ENCODE peak calls at places on chromosomes 5 and 9, in six cellular contexts. One of them, this sample, is unnamed.

GRCh38 chr9:109010676-109011655 is 2.3 kb downstream of the CTNNAL1 start:
- DNase-seq in cerebellum: no peak
- DNase-seq in left lung: peak
- DNase-seq in iris pigment epithelial cell: peak
- DNase-seq in B cell: no peak
- DNase-seq in A673: peak
- DNase-seq in this sample: peak

GRCh38 chr5:115366223-115366622 is 69.8 kb upstream of the CCDC112 start:
- DNase-seq in cerebellum: no peak
- DNase-seq in left lung: no peak
- DNase-seq in A673: peak
- DNase-seq in B cell: no peak
- DNase-seq in iris pigment epithelial cell: peak
- DNase-seq in this sample: peak

GRCh38 chr9:19440823-19441580 is 32.2 kb downstream of the ACER2 start:
- DNase-seq in iris pigment epithelial cell: peak
- DNase-seq in B cell: no peak
- DNase-seq in A673: no peak
- DNase-seq in left lung: no peak
- DNase-seq in cerebellum: no peak
- DNase-seq in this sample: no peak

GRCh38 chr5:11334404-11334803 is 569.8 kb downstream of the CTNND2 start:
- DNase-seq in cerebellum: no peak
- DNase-seq in left lung: no peak
- DNase-seq in A673: no peak
- DNase-seq in iris pigment epithelial cell: no peak
- DNase-seq in B cell: no peak
- DNase-seq in this sample: no peak

GRCh38 chr5:60372786-60373185 is 327.2 kb downstream of the DEPDC1B start:
- DNase-seq in iris pigment epithelial cell: no peak
- DNase-seq in A673: no peak
- DNase-seq in left lung: no peak
- DNase-seq in cerebellum: no peak
- DNase-seq in B cell: no peak
- DNase-seq in this sample: peak

GRCh38 chr5:36763454-36763853 is 113.1 kb upstream of the NIPBL start:
- DNase-seq in cerebellum: no peak
- DNase-seq in iris pigment epithelial cell: no peak
- DNase-seq in left lung: no peak
- DNase-seq in B cell: no peak
- DNase-seq in A673: no peak
- DNase-seq in this sample: no peak

GRCh38 chr9:13386935-13387667 is 107.6 kb upstream of the MPDZ start:
- DNase-seq in left lung: no peak
- DNase-seq in iris pigment epithelial cell: peak
- DNase-seq in A673: no peak
- DNase-seq in B cell: no peak
- DNase-seq in cerebellum: no peak
- DNase-seq in this sample: no peak

GRCh38 chr5:55638455-55638854 is 73.7 kb downstream of the SLC38A9 start:
- DNase-seq in cerebellum: no peak
- DNase-seq in iris pigment epithelial cell: peak
- DNase-seq in A673: no peak
- DNase-seq in left lung: no peak
- DNase-seq in B cell: no peak
- DNase-seq in this sample: no peak

GRCh38 chr5:99900302-99900811 is 634.8 kb upstream of the FAM174A start:
- DNase-seq in cerebellum: no peak
- DNase-seq in B cell: no peak
- DNase-seq in A673: peak
- DNase-seq in left lung: no peak
- DNase-seq in iris pigment epithelial cell: peak
- DNase-seq in this sample: peak

GRCh38 chr9:18473551-18474279 is at the start of gene ADAMTSL1:
- DNase-seq in left lung: no peak
- DNase-seq in cerebellum: peak
- DNase-seq in B cell: no peak
- DNase-seq in iris pigment epithelial cell: peak
- DNase-seq in A673: peak
- DNase-seq in this sample: no peak

GRCh38 chr9:104572612-104573011 is 3.6 kb downstream of the OR13C8 start:
- DNase-seq in B cell: no peak
- DNase-seq in iris pigment epithelial cell: no peak
- DNase-seq in left lung: no peak
- DNase-seq in cerebellum: no peak
- DNase-seq in A673: no peak
- DNase-seq in this sample: no peak

GRCh38 chr9:96844040-96844439 is 10.3 kb downstream of the ZNF782 start:
- DNase-seq in cerebellum: no peak
- DNase-seq in B cell: no peak
- DNase-seq in iris pigment epithelial cell: no peak
- DNase-seq in left lung: no peak
- DNase-seq in A673: no peak
- DNase-seq in this sample: no peak

GRCh38 chr5:147661576-147661975 is 121.0 kb downstream of the JAKMIP2 start:
- DNase-seq in left lung: no peak
- DNase-seq in A673: peak
- DNase-seq in iris pigment epithelial cell: peak
- DNase-seq in B cell: no peak
- DNase-seq in cerebellum: no peak
- DNase-seq in this sample: no peak

GRCh38 chr5:74326571-74327338 is 313.8 kb downstream of the ENC1 start:
- DNase-seq in cerebellum: no peak
- DNase-seq in B cell: no peak
- DNase-seq in A673: peak
- DNase-seq in left lung: peak
- DNase-seq in iris pigment epithelial cell: peak
- DNase-seq in this sample: peak

GRCh38 chr9:96617439-96618185 is 2.0 kb downstream of the CDC14B start:
- DNase-seq in B cell: no peak
- DNase-seq in cerebellum: no peak
- DNase-seq in left lung: no peak
- DNase-seq in A673: no peak
- DNase-seq in iris pigment epithelial cell: no peak
- DNase-seq in this sample: no peak

GRCh38 chr5:43020294-43020711 is 19.8 kb downstream of the ANXA2R start:
- DNase-seq in iris pigment epithelial cell: peak
- DNase-seq in B cell: no peak
- DNase-seq in left lung: no peak
- DNase-seq in cerebellum: no peak
- DNase-seq in A673: no peak
- DNase-seq in this sample: no peak

GRCh38 chr5:16784843-16785791 is 151.0 kb downstream of the MYO10 start:
- DNase-seq in left lung: no peak
- DNase-seq in iris pigment epithelial cell: peak
- DNase-seq in cerebellum: no peak
- DNase-seq in B cell: no peak
- DNase-seq in A673: no peak
- DNase-seq in this sample: no peak

GRCh38 chr5:1368236-1368635 is 23.3 kb upstream of the CLPTM1L start:
- DNase-seq in A673: no peak
- DNase-seq in left lung: no peak
- DNase-seq in B cell: no peak
- DNase-seq in iris pigment epithelial cell: no peak
- DNase-seq in cerebellum: no peak
- DNase-seq in this sample: no peak

GRCh38 chr9:36210722-36211121 is 20.0 kb downstream of the CLTA start:
- DNase-seq in cerebellum: no peak
- DNase-seq in A673: no peak
- DNase-seq in B cell: no peak
- DNase-seq in left lung: no peak
- DNase-seq in iris pigment epithelial cell: no peak
- DNase-seq in this sample: no peak

GRCh38 chr9:110278080-110278707 is 21.9 kb upstream of the TXN start:
- DNase-seq in left lung: no peak
- DNase-seq in B cell: no peak
- DNase-seq in cerebellum: no peak
- DNase-seq in A673: no peak
- DNase-seq in iris pigment epithelial cell: no peak
- DNase-seq in this sample: peak

GRCh38 chr9:33633621-33634020 is 109.6 kb downstream of the ANKRD18B start:
- DNase-seq in A673: no peak
- DNase-seq in left lung: no peak
- DNase-seq in B cell: no peak
- DNase-seq in iris pigment epithelial cell: no peak
- DNase-seq in cerebellum: no peak
- DNase-seq in this sample: no peak

GRCh38 chr5:78518365-78519197 is 130.0 kb downstream of the LHFPL2 start:
- DNase-seq in B cell: no peak
- DNase-seq in cerebellum: no peak
- DNase-seq in left lung: peak
- DNase-seq in A673: no peak
- DNase-seq in iris pigment epithelial cell: peak
- DNase-seq in this sample: peak

GRCh38 chr5:174188300-174188699 is 142.8 kb downstream of the NSG2 start:
- DNase-seq in cerebellum: no peak
- DNase-seq in iris pigment epithelial cell: no peak
- DNase-seq in left lung: no peak
- DNase-seq in A673: no peak
- DNase-seq in B cell: no peak
- DNase-seq in this sample: no peak

GRCh38 chr5:143258559-143259253 is 144.8 kb downstream of the NR3C1 start:
- DNase-seq in cerebellum: no peak
- DNase-seq in B cell: no peak
- DNase-seq in iris pigment epithelial cell: peak
- DNase-seq in left lung: no peak
- DNase-seq in A673: no peak
- DNase-seq in this sample: peak